ENCODE peak calls at places on chromosome 20, in eight cellular contexts. Y, V, L, G, M, O, R and E are unnamed samples.

GRCh38 chr20:25013478-25014380 is 21.2 kb upstream of the APMAP start:
- DNase-seq in Y (no peak), V (no peak), L (no peak), G (no peak), M (no peak), O (no peak), R (peak; percentile 56), E (no peak)

GRCh38 chr20:35561268-35561667 is 19.4 kb downstream of the ERGIC3 start:
- DNase-seq in Y (no peak), V (peak; percentile 83), L (peak; percentile 62), G (no peak), M (peak; percentile 27), O (no peak), R (no peak), E (no peak)

GRCh38 chr20:21269772-21270171 is 33.4 kb upstream of the XRN2 start:
- DNase-seq in Y (no peak), V (no peak), L (no peak), G (no peak), M (no peak), O (no peak), R (no peak), E (no peak)

GRCh38 chr20:29409833-29410804 is 1847.3 kb upstream of the DEFB115 start:
- DNase-seq in Y (no peak), V (no peak), L (no peak), G (no peak), M (no peak), O (no peak), R (no peak), E (no peak)

GRCh38 chr20:20797521-20798310 is 85.3 kb upstream of the RALGAPA2 start:
- DNase-seq in Y (no peak), V (no peak), L (no peak), G (no peak), M (no peak), O (no peak), R (no peak), E (no peak)

GRCh38 chr20:57698191-57698866 is 11.5 kb downstream of the PMEPA1 start:
- DNase-seq in Y (no peak), V (peak; percentile 97), L (peak; percentile 95), G (peak; percentile 94), M (peak; percentile 95), O (no peak), R (no peak), E (peak; percentile 92)

GRCh38 chr20:38875170-38875993 is 50.8 kb upstream of the FAM83D start:
- DNase-seq in Y (no peak), V (no peak), L (no peak), G (no peak), M (no peak), O (peak; percentile 88), R (no peak), E (no peak)

GRCh38 chr20:24734139-24734538 is 214.9 kb upstream of the CST7 start:
- DNase-seq in Y (no peak), V (no peak), L (no peak), G (no peak), M (no peak), O (no peak), R (no peak), E (no peak)

GRCh38 chr20:43662943-43663655 is 3.8 kb upstream of the MYBL2 start:
- DNase-seq in Y (no peak), V (peak; percentile 69), L (no peak), G (no peak), M (no peak), O (no peak), R (no peak), E (no peak)

GRCh38 chr20:43658723-43659419 is 8.0 kb upstream of the MYBL2 start:
- DNase-seq in Y (no peak), V (no peak), L (no peak), G (no peak), M (no peak), O (no peak), R (no peak), E (no peak)

GRCh38 chr20:43653966-43654365 is 12.9 kb upstream of the MYBL2 start:
- DNase-seq in Y (no peak), V (no peak), L (no peak), G (no peak), M (no peak), O (no peak), R (no peak), E (no peak)

GRCh38 chr20:43655937-43656336 is 11.0 kb upstream of the MYBL2 start:
- DNase-seq in Y (no peak), V (no peak), L (no peak), G (no peak), M (no peak), O (no peak), R (no peak), E (no peak)

DNA sequence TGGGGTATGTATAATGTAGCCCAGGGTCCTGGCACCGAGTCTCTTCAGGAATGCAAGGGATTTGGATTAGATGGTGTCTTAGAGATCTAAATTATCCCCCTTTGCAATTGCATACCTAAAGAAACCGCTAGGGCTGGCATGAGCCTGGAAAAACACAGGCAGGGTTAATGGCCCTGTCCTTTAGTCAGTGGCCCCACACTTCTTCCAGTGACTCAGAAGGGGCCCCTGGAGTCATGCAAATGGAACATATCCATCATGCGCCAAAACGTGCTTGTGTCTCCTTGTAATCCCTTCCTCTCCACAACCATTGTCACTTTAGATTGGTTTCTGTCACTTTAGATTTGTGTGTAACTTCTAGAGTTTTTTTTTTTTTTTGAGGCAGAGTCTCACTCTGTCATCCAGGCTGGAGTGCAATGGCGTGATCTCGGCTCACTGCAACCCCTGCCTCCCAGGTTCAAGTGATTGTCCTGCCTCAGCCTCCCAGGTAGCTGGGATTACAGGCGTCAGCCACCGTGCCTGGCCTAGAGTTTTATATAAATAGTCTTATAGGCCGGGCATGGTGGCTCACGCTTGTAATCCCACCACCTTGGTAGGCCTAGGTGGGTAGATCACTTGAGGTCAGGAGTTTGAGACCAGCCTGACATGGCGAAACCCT is 8.7 kb upstream of the MYBL2 start:
- DNase-seq in Y (no peak), V (peak; percentile 15), L (no peak), G (no peak), M (no peak), O (no peak), R (no peak), E (no peak)
- TF ChIP-seq CTCF in Y (no peak), V (no peak), L (no peak), G (peak; percentile 27), M (no peak), O (peak; percentile 15), R (no peak), E (no peak)

DNA sequence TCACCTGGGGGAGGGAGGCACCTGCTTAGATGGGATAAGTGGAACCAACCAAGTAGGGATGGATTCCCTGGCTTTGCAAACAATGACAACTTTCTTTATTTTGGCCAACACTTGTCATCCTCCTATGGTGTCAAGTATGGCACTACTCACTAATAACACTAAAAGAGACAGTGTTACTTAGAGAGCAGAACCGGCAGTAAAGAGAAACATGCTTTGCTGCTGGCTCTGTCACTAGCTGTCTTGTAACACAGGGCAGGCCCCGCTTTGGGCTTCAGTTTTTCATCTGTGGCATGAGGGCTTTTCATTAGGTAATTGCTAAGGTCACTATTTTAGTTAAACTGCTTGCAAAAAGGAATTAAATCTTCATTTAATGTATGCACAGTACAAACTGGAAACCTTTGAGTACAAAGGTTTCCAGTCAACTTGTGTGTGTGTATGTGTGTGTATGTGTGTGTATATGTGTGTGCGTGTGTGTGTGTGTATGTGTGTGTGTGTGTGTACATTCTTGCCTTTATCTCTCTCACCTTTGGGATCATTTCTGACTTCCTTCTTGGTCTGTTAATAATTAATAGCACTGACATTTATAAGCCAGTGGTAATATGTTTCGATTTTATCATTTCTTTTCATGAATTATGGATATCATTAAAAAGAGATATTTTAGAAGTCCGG is 64.7 kb downstream of the BTBD3 start:
- DNase-seq in Y (no peak), V (no peak), L (no peak), G (no peak), M (no peak), O (no peak), R (no peak), E (no peak)
- H3K4me3 ChIP-seq in Y (no peak overlapping the region), V (no peak overlapping the region), L (no peak overlapping the region), G (no peak overlapping the region), M (no peak overlapping the region), O (no peak overlapping the region), R (no peak overlapping the region), E (no peak overlapping the region)

DNA sequence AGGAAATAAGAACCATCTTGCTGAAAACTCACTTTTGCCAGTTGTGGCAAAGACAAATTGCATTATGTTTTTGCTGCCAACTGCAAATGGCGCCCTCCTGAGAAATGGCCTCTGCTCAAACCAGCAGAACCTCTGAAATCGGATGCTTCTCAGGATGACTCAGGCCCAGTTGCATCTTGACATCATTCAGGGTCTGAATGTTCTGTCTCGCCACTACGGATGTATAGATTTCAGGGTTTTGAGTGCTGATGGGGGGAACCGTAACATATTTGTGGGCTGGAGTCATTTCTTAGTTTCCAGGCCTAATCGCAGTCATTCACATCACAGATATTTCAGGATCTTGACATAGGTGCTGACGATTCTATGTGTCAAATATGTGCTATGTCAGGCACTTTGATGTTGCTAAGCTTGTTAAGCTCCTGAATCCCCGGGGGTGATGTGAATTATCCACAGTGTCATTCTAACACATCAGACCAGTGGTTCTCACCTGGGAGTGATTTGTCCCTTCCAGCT is 207.1 kb downstream of the NFATC2 start:
- DNase-seq in Y (no peak), V (peak; percentile 97), L (peak; percentile 100), G (no peak), M (peak; percentile 87), O (peak; percentile 25), R (no peak), E (no peak)
- TF ChIP-seq CTCF in Y (no peak), V (no peak), L (no peak), G (no peak), M (no peak), O (no peak), R (no peak), E (peak; percentile 14)

GRCh38 chr20:60056345-60057122 is 98.3 kb downstream of the CDH26 start:
- DNase-seq in Y (no peak), V (no peak), L (no peak), G (no peak), M (no peak), O (no peak), R (peak; percentile 46), E (no peak)

GRCh38 chr20:60058869-60059268 is 100.6 kb downstream of the CDH26 start:
- DNase-seq in Y (no peak), V (no peak), L (no peak), G (no peak), M (no peak), O (no peak), R (peak; percentile 55), E (no peak)

GRCh38 chr20:60060006-60060557 is 101.9 kb downstream of the CDH26 start:
- DNase-seq in Y (no peak), V (no peak), L (no peak), G (no peak), M (no peak), O (no peak), R (peak; percentile 29), E (no peak)

GRCh38 chr20:60057123-60057865 is 99.1 kb downstream of the CDH26 start:
- DNase-seq in Y (peak; percentile 61), V (peak; percentile 83), L (peak; percentile 67), G (peak; percentile 36), M (peak; percentile 63), O (peak; percentile 44), R (peak; percentile 60), E (no peak)

DNA sequence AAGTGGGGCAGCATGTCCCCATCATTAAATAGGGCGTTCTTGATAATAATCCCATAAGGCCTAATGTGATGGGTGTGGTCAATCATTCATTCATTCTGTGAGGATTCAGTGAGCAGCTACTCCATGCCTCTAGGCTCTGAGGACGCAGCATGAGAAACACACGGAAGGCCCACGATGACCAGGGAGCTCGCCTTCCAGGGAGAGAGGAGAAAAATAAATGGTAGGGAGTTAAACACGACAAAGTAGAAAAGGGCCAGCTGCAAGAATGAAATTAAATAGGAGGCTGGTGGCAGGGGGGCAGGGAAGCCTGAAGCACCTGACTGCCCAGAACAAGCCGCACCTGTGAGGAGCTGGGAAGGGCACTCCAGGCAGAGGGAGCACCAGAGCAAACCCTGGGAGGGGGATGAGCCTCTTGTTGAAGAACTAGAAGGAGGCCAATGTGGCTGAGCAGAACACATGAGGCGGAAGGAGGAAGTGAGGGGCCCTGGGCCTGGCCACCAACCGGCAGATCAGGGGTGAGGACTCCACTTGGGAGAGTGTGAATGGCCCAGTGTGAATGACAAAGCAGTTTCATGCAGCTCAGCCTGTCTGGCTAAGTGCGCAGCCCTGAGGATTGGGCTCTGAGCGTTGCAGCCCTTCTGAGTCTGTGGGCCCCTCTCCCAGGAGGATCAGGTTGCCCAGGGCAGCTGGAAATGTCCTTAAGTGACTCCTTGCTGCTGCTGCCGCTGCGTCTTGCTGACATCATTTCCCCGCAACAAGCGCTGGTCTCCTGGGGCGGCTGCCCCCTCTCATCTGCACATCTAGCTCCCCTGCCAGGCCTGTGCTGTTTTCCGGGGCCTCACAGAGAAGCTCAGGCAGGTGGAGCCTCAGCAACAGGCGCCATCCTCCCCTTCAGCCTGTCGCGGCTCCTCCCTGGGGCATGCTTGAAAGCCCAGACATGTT is 99.9 kb downstream of the CDH26 start:
- DNase-seq in Y (peak; percentile 57), V (peak; percentile 53), L (peak; percentile 64), G (no peak), M (no peak), O (peak; percentile 58), R (peak; percentile 61), E (no peak)
- H3K4me3 ChIP-seq in Y (no peak overlapping the region), V (no peak overlapping the region), L (no peak overlapping the region), G (no peak overlapping the region), M (no peak overlapping the region), O (no peak overlapping the region), R (no peak overlapping the region), E (no peak overlapping the region)